ENCODE peak calls at places on chromosome 20, in six cellular contexts. E, H, W, T, Q and P are unnamed samples. For H3K4me1, the result is how much of the 10 kb centered on the place peaks cover.

GRCh38 chr20:12203981-12204380 is 286.3 kb downstream of the BTBD3 start:
- DNase-seq in T (no peak), W (no peak), E (no peak), Q (no peak), H (no peak), P (no peak)

GRCh38 chr20:38805958-38806854 is 709 bp downstream of the PPP1R16B start:
- DNase-seq in H (no peak), W (no peak), T (no peak), Q (peak), E (no peak), P (peak)

GRCh38 chr20:19952392-19952791 is 64.8 kb upstream of the NAA20 start:
- DNase-seq in Q (no peak), T (no peak), W (no peak), H (no peak), E (no peak), P (no peak)

GRCh38 chr20:9985281-9985680 is 49.5 kb upstream of the ANKEF1 start:
- DNase-seq in H (no peak), T (no peak), W (no peak), E (no peak), Q (no peak), P (no peak)

GRCh38 chr20:3820901-3821727 is 767 bp downstream of the AP5S1 start:
- DNase-seq in Q (no peak), W (no peak), H (no peak), E (no peak), T (no peak), P (no peak)

GRCh38 chr20:1472556-1473243 is 6.1 kb upstream of the NSFL1C start:
- DNase-seq in T (no peak), H (no peak), W (no peak), E (no peak), Q (no peak), P (no peak)

GRCh38 chr20:47688385-47689381 is 96.6 kb downstream of the SULF2 start:
- DNase-seq in H (no peak), Q (no peak), T (no peak), W (no peak), E (no peak), P (peak)

GRCh38 chr20:47274449-47275108 is 81.9 kb downstream of the ZMYND8 start:
- DNase-seq in Q (no peak), E (peak), W (no peak), T (peak), H (peak), P (no peak)

GRCh38 chr20:47007826-47008655 is 113.4 kb downstream of the EYA2 start:
- DNase-seq in T (no peak), E (no peak), Q (no peak), H (no peak), W (no peak), P (no peak)

GRCh38 chr20:60446273-60447111 is 488.3 kb downstream of the CDH26 start:
- DNase-seq in W (no peak), E (no peak), Q (no peak), H (no peak), T (no peak), P (no peak)

GRCh38 chr20:40489886-40490285 is 199.2 kb downstream of the MAFB start:
- DNase-seq in T (no peak), E (no peak), Q (no peak), H (no peak), W (no peak), P (no peak)

GRCh38 chr20:20837574-20838021 is 125.2 kb upstream of the RALGAPA2 start:
- DNase-seq in E (peak), H (peak), W (no peak), Q (peak), T (no peak), P (peak)

GRCh38 chr20:32470940-32471339 is 112.8 kb downstream of the ASXL1 start:
- DNase-seq in T (no peak), H (no peak), E (no peak), Q (no peak), W (no peak), P (no peak)

GRCh38 chr20:3678893-3679720 is 2.7 kb downstream of the ADAM33 start:
- DNase-seq in E (no peak), T (no peak), Q (no peak), W (no peak), H (peak), P (no peak)

GRCh38 chr20:24148372-24148771 is 159.8 kb upstream of the GGTLC1 start:
- DNase-seq in H (no peak), T (peak), Q (peak), E (no peak), W (no peak), P (no peak)
- H3K4me3 ChIP-seq in H (no peak), T (no peak), Q (no peak), E (no peak), W (no peak), P (no peak)

GRCh38 chr20:24870876-24871275 is 78.2 kb upstream of the CST7 start:
- DNase-seq in E (no peak), W (no peak), Q (no peak), H (no peak), T (no peak), P (peak)
- TF ChIP-seq EP300 in E (no peak), W (no peak), Q (no peak), H (no peak), T (no peak), P (no peak)

GRCh38 chr20:62602550-62602949 is 39.8 kb upstream of the SLCO4A1 start:
- DNase-seq in Q (peak), H (no peak), E (no peak), W (no peak), T (no peak), P (no peak)
- H3K4me1 ChIP-seq in Q (under half), H (under half), E (under half), W (half or more), T (under half), P (under half)

DNA sequence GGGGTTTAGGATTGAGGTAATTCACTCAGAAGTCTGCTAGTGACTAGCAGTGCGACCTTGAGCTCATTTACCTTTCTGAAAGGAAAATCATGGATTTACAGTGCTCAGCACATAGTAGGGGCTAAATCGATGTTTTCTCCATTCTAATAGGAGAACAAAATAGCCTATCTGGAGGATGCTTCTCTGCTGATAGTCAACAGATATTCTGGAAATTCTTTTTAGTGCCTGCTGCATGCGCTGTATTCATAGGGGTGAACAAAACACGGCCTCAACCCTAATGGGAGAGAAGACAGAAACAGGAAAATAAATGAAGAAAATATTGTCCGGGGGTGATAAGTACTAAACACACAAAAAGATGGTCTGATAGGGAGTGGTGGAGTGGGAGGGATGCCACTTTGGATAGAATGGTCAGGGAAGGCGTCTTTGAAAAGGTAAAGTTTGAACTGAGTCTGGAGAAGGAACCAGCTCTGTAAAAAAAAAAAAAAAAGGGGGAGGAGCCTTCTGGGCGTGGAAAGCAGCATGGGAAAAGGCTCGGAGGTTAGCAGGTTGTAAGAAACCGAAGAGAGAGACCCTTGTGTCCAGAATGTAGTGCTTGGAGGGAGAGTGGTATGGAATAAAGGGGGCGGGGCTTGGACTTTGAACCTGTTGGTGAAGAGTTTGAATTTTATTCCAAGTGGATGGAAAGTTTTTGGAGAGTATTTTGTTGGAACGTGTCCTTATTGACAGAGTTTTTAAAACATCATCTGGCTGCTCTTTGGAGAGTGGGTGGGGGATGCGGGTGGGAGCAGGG is 1.7 kb downstream of the CHMP4B start:
- DNase-seq in Q (no peak), W (no peak), T (no peak), E (peak), H (no peak), P (no peak)
- H3K4me3 ChIP-seq in Q (peak), W (peak), T (peak), E (peak), H (peak), P (peak)

DNA sequence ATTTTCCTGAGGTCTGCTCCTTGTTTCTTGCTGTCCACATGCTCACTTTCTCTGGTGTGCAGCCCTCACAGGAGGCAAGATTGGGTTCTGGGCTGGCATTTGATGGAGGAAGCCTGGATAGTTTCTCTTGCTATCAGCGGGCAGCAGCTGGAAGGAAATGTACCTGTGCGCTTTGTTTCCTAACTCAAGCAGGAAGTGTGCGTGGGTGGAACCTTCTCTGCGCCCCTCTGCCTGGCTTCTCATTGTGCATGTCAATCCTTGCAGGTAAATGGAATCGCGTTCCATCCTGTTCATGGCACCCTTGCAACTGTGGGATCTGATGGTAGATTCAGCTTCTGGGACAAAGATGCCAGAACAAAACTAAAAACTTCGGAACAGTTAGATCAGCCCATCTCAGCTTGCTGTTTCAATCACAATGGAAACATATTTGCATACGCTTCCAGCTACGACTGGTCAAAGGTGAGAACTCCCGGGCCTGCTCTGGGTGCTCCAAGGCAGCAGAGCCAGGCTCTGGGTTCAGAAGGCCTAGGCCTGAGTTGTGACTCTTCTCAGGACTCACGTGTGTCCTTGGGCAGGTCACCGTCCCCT is 16.8 kb upstream of the RBM38 start:
- DNase-seq in E (no peak), T (no peak), W (no peak), Q (no peak), H (no peak), P (no peak)
- TF ChIP-seq EP300 in E (no peak), T (no peak), W (no peak), Q (no peak), H (no peak), P (no peak)

GRCh38 chr20:17708675-17709360 is 9.1 kb downstream of the BANF2 start:
- DNase-seq in E (no peak), H (no peak), T (no peak), W (no peak), Q (no peak), P (no peak)

GRCh38 chr20:17705916-17706315 is 6.2 kb downstream of the BANF2 start:
- DNase-seq in E (no peak), T (no peak), Q (no peak), W (no peak), H (no peak), P (no peak)

GRCh38 chr20:17701826-17702225 is 2.1 kb downstream of the BANF2 start:
- DNase-seq in H (no peak), T (no peak), E (no peak), Q (no peak), W (no peak), P (no peak)

GRCh38 chr20:17706632-17707031 is 6.9 kb downstream of the BANF2 start:
- DNase-seq in W (no peak), E (no peak), T (no peak), H (no peak), Q (no peak), P (no peak)

GRCh38 chr20:17704589-17705317 is 5.0 kb downstream of the BANF2 start:
- DNase-seq in Q (no peak), H (no peak), W (no peak), E (no peak), T (no peak), P (no peak)
- H3K4me1 ChIP-seq in Q (under half), H (under half), W (under half), E (under half), T (under half), P (under half)